ENCODE peak calls at places on chromosomes 7 and 10, in eight cellular contexts. V is IMR-90, L is ovary, E is esophagus squamous epithelium, Q is Peyer's patch, A is tibial nerve, C is breast epithelium, X is heart left ventricle. H is an unnamed sample. For H3K36me3, the result is how much of the 10 kb centered on the place peaks cover.

GRCh38 chr10:123559066-123559822 is 106.9 kb upstream of the GPR26 start:
- DNase-seq in A (peak), Q (peak), C (peak), X (peak), E (no peak), L (peak), V (peak), H (peak)

GRCh38 chr10:14093735-14094484 is 236.8 kb downstream of the FRMD4A start:
- DNase-seq in A (no peak), L (no peak), Q (no peak), C (no peak), V (peak), X (no peak), E (no peak), H (no peak)

GRCh38 chr10:64115913-64116643 is 594.9 kb downstream of the REEP3 start:
- DNase-seq in X (no peak), L (no peak), A (no peak), Q (no peak), V (no peak), E (no peak), C (no peak), H (peak)

GRCh38 chr7:77913977-77914607 is 115.5 kb downstream of the PHTF2 start:
- DNase-seq in X (no peak), E (no peak), C (no peak), V (peak), Q (no peak), L (no peak), A (no peak), H (no peak)

GRCh38 chr10:126417220-126417825 is 29.0 kb upstream of the ADAM12 start:
- DNase-seq in C (no peak), A (no peak), X (no peak), Q (no peak), L (no peak), E (no peak), V (no peak), H (no peak)

GRCh38 chr10:130048081-130048480 is 62.5 kb downstream of the C10orf143 start:
- DNase-seq in E (no peak), A (no peak), Q (no peak), L (no peak), V (no peak), X (no peak), C (no peak), H (no peak)

GRCh38 chr7:159000859-159001435 is 143.7 kb downstream of the VIPR2 start:
- DNase-seq in C (no peak), V (no peak), Q (no peak), E (no peak), X (no peak), A (no peak), L (no peak), H (no peak)

GRCh38 chr10:119413738-119414611 is 128.5 kb downstream of the RGS10 start:
- DNase-seq in A (no peak), X (peak), Q (no peak), L (peak), C (no peak), E (no peak), V (peak), H (peak)

GRCh38 chr7:2296830-2297229 is 17.4 kb downstream of the SNX8 start:
- DNase-seq in X (no peak), L (no peak), Q (no peak), A (no peak), V (no peak), C (no peak), E (no peak), H (no peak)

GRCh38 chr7:2299853-2300512 is 14.3 kb downstream of the SNX8 start:
- DNase-seq in X (no peak), L (no peak), C (no peak), V (no peak), Q (peak), E (no peak), A (no peak), H (no peak)

GRCh38 chr7:2301510-2301860 is 12.8 kb downstream of the SNX8 start:
- DNase-seq in C (no peak), E (no peak), A (no peak), L (no peak), V (no peak), Q (no peak), X (no peak), H (no peak)

GRCh38 chr7:2295936-2296620 is 18.2 kb downstream of the SNX8 start:
- DNase-seq in A (no peak), L (no peak), Q (no peak), E (no peak), X (no peak), V (no peak), C (no peak), H (no peak)

GRCh38 chr7:2299131-2299829 is 15.0 kb downstream of the SNX8 start:
- DNase-seq in A (no peak), C (no peak), X (no peak), E (no peak), L (no peak), V (peak), Q (peak), H (no peak)
- TF ChIP-seq POLR2A in A (no peak), C (no peak), X (no peak), E (no peak), L (no peak), V (peak), Q (no peak), H (no peak)

DNA sequence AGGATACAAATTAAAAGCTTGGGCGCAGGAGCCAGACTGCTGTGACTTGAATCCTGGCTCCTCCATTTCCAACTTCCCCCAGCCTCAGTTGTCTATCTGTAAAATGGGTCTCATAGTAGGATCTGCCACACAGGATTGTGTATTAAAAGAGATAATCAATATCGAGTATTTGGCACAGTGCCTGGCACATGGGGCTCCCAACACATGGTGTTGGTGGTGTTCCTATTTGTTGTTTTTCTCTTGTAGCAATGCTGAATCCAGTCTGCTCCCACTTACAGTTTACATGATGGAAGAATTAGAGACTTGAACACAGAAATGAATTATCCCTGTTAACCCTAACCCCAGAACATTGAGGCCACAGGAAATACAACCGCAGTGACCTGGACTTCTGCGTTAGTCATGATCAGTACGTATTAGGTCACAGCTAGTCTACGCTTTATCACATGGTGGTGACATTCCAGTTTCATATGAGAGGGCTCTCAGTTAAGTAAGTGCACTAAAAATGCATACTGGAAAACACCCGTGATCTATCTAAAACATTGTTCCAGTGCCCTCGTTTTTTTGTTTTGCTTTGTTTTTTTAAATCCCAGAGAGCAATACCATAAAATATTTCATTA is 169.5 kb upstream of the KLF14 start:
- DNase-seq in X (no peak), L (no peak), E (no peak), V (peak), A (no peak), C (no peak), Q (no peak), H (no peak)
- H3K36me3 ChIP-seq in X (under half), L (under half), E (under half), V (half or more), A (under half), C (under half), Q (under half), H (under half)

GRCh38 chr7:6730343-6730633 is 23.5 kb upstream of the ZNF12 start:
- DNase-seq in X (no peak), A (no peak), E (no peak), L (no peak), Q (no peak), C (no peak), V (peak), H (no peak)

GRCh38 chr7:6725003-6725402 is 18.3 kb upstream of the ZNF12 start:
- DNase-seq in C (no peak), A (no peak), Q (peak), X (no peak), E (no peak), L (no peak), V (no peak), H (peak)

DNA sequence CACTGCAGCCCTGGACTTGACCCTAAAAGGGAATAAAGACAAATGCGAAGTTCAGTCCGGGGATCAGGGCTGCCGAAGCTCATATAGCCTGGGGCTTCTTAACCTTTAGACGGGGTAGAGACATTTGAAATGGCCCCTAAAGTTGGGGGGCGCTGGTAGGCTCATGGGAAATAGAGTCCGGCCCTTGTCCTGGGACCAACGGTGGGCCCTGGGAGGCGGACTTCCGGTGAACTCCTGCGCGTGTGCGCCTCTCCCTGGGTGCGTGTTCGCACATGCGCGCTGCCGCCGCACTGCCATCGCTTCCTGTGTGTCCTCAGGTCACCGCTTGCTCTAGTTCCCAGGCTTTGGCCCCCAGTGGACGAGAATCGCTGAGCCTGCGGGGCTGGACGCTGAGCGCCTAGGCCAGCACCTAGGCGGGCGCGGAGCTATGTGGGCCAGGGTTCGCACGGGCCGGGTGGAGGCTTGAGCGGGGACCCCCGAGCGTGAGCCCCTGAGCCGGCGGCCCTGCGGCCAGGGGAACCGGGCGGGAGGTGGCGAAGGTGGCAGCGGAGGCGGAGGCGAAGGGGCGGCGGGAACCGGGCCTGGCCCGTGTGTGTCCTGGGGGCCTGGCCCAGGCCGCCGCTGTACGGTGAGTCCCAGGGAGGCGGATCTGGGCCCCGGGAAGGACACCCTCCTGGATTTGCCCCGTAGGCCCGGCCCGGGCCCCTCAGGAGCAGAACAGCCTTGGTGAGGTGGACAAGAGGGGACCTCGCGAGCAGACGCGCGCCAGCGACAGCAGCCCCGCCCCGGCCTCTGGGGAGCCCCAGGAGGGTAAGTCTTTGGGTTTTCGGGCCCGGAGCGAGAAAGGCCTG is 23.0 kb upstream of the ZNF12 start:
- DNase-seq in Q (peak), E (peak), V (peak), X (peak), A (peak), C (peak), L (peak), H (peak)
- TF ChIP-seq POLR2A in Q (no peak), E (no peak), V (peak), X (peak), A (no peak), C (peak), L (no peak), H (peak)

DNA sequence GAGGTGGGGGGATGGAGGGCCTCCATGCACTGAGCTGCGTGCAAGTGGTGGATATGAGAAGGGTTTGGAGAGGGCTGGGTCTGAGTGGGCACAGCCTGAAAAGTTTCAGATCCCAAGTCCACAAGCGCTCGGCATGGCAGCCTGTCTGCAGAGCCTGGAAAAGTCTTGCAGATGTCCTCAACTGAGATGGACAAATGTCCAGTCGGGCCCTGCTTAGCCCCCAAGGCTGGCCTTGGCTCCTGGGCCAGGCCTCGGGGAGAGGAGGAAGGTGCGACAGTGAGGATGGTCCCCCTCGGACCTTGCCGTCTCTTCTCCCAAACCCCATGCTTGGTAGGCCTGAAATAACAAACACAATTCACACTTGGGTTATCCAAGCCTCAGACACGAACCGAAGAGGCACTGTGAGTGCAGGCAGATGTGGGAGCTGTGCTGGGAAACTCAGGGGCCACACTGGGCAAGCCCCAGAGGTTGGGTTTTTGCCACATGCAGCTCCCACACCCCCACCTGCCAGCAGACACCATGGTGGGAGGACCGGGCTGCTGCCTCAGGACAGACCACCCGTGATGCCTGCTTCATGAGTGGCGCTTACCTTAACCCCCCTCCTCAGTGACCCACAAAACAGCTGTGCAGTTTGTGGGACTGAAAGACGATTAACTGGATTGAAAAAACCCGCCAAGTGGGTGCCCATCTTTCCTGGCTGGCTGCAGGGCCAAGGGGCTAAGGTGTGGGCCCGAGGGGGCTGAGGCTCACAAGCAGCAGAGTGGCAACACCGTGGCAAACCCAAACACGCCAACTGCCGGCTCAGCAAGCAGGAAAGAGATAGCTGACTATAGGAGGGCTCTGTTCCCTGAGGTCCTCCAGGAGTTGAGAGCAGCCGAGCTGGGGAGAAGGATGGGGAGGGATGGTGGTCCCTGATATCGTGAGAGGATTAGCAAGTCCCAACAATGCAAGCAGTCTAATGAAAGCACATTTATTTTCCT is 156.8 kb downstream of the RNF216 start:
- DNase-seq in Q (no peak), C (no peak), E (no peak), A (no peak), V (no peak), X (no peak), L (no peak), H (no peak)
- H3K36me3 ChIP-seq in Q (under half), C (under half), E (half or more), A (under half), V (under half), X (half or more), L (under half), H (under half)

GRCh38 chr7:55570939-55571338 is 1.4 kb downstream of the VOPP1 start:
- DNase-seq in E (no peak), L (no peak), V (peak), A (no peak), C (no peak), X (no peak), Q (peak), H (no peak)

GRCh38 chr7:55572378-55573233 is at the start of gene VOPP1:
- DNase-seq in L (peak), A (peak), E (no peak), Q (peak), C (no peak), X (peak), V (peak), H (peak)

GRCh38 chr7:55570218-55570873 is 2.0 kb downstream of the VOPP1 start:
- DNase-seq in C (no peak), X (no peak), E (no peak), L (no peak), V (no peak), A (no peak), Q (peak), H (no peak)

GRCh38 chr7:55573234-55573504 is 867 bp upstream of the VOPP1 start:
- DNase-seq in V (no peak), X (no peak), L (no peak), Q (no peak), C (no peak), E (no peak), A (no peak), H (no peak)

GRCh38 chr7:55571534-55572377 is 546 bp downstream of the VOPP1 start:
- DNase-seq in Q (peak), L (peak), V (peak), A (peak), E (no peak), C (no peak), X (peak), H (peak)
- TF ChIP-seq POLR2A in Q (no peak), L (peak), V (no peak), A (no peak), E (no peak), C (no peak), X (no peak), H (peak)

GRCh38 chr7:27795977-27796376 is 56.0 kb downstream of the TAX1BP1 start:
- DNase-seq in L (no peak), V (no peak), E (no peak), X (no peak), C (no peak), A (no peak), Q (no peak), H (no peak)
- H3K36me3 ChIP-seq in L (under half), V (under half), E (half or more), X (half or more), C (under half), A (under half), Q (under half), H (half or more)

GRCh38 chr10:97332586-97333350 is 1.8 kb downstream of the FRAT2 start:
- DNase-seq in Q (no peak), X (peak), C (no peak), V (peak), L (peak), E (no peak), A (no peak), H (peak)
- TF ChIP-seq POLR2A in Q (no peak), X (no peak), C (no peak), V (no peak), L (no peak), E (no peak), A (no peak), H (no peak)

DNA sequence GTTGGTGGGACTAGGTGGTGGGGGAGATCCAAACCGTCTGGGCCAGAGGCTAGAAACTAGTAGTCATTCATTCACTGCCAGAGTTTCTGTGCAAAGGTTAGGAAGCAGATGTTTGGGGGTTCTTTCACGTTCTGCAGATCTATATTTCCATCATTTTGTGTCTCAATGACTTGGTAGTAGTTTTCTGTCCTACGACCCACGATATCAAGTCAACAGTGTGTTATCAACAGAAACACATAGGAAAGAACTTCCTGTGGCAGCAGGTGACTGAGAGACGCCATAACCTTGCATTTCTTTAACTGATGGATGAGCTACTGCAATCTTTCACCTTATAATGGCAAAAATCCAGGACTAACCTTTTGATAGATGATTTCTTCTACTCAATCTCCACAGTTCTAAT is 1.8 kb downstream of the CEP55 start:
- DNase-seq in V (no peak), A (no peak), X (no peak), C (no peak), L (no peak), Q (no peak), E (no peak), H (no peak)
- H3K36me3 ChIP-seq in V (under half), A (under half), X (under half), C (under half), L (under half), Q (under half), E (under half), H (under half)

GRCh38 chr7:27151945-27152815 is at the start of gene HOXA3:
- DNase-seq in L (no peak), E (no peak), V (peak), Q (peak), X (no peak), A (no peak), C (peak), H (peak)
- TF ChIP-seq POLR2A in L (no peak), E (no peak), V (peak), Q (peak), X (no peak), A (no peak), C (no peak), H (peak)

GRCh38 chr10:101666025-101666424 is 28.9 kb downstream of the FBXW4 start:
- DNase-seq in V (no peak), X (no peak), E (no peak), L (no peak), Q (no peak), A (no peak), C (no peak), H (no peak)

GRCh38 chr10:101671453-101671852 is 23.5 kb downstream of the FBXW4 start:
- DNase-seq in C (no peak), L (no peak), E (no peak), A (no peak), Q (no peak), X (no peak), V (no peak), H (no peak)

GRCh38 chr10:101670635-101671034 is 24.3 kb downstream of the FBXW4 start:
- DNase-seq in X (no peak), A (no peak), Q (no peak), L (no peak), E (no peak), C (no peak), V (no peak), H (no peak)

GRCh38 chr10:101669181-101669580 is 25.8 kb downstream of the FBXW4 start:
- DNase-seq in X (no peak), L (no peak), A (no peak), E (no peak), Q (no peak), C (no peak), V (no peak), H (no peak)

GRCh38 chr10:101668566-101668965 is 26.4 kb downstream of the FBXW4 start:
- DNase-seq in L (no peak), C (no peak), A (no peak), V (no peak), X (no peak), E (no peak), Q (no peak), H (no peak)
- H3K36me3 ChIP-seq in L (under half), C (under half), A (under half), V (under half), X (half or more), E (half or more), Q (under half), H (half or more)

H was measured in transverse colon.